ENCODE peak calls at places on chromosome 14, in six cellular contexts. One of them, this sample, is unnamed.

GRCh38 chr14:104149617-104150141 is 11.3 kb downstream of the KIF26A start:
- DNase-seq in stomach: no peak
- DNase-seq in ovary: no peak
- DNase-seq in A549: peak
- DNase-seq in HCT116: no peak
- DNase-seq in IMR-90: no peak
- DNase-seq in this sample: peak

GRCh38 chr14:28771168-28771567 is 4.6 kb downstream of the FOXG1 start:
- DNase-seq in HCT116: no peak
- DNase-seq in IMR-90: no peak
- DNase-seq in ovary: no peak
- DNase-seq in stomach: no peak
- DNase-seq in A549: no peak
- DNase-seq in this sample: no peak

GRCh38 chr14:40417777-40418401 is 985.7 kb upstream of the FBXO33 start:
- DNase-seq in A549: peak
- DNase-seq in HCT116: peak
- DNase-seq in IMR-90: no peak
- DNase-seq in ovary: no peak
- DNase-seq in stomach: peak
- DNase-seq in this sample: no peak

GRCh38 chr14:71372411-71372838 is 465.2 kb downstream of the PCNX1 start:
- DNase-seq in HCT116: no peak
- DNase-seq in IMR-90: peak
- DNase-seq in A549: peak
- DNase-seq in stomach: no peak
- DNase-seq in ovary: no peak
- DNase-seq in this sample: no peak

GRCh38 chr14:21985081-21985480 is 311.5 kb upstream of the OR4E1 start:
- DNase-seq in IMR-90: no peak
- DNase-seq in HCT116: peak
- DNase-seq in ovary: no peak
- DNase-seq in A549: no peak
- DNase-seq in stomach: no peak
- DNase-seq in this sample: no peak

GRCh38 chr14:100271247-100271939 is 32.4 kb downstream of the YY1 start:
- DNase-seq in IMR-90: no peak
- DNase-seq in HCT116: no peak
- DNase-seq in A549: peak
- DNase-seq in ovary: no peak
- DNase-seq in stomach: peak
- DNase-seq in this sample: no peak

GRCh38 chr14:77315115-77315944 is 5.4 kb downstream of the POMT2 start:
- DNase-seq in ovary: no peak
- DNase-seq in IMR-90: no peak
- DNase-seq in HCT116: no peak
- DNase-seq in stomach: no peak
- DNase-seq in A549: no peak
- DNase-seq in this sample: no peak

GRCh38 chr14:106442857-106443256 is 916.5 kb downstream of the TMEM121 start:
- DNase-seq in HCT116: no peak
- DNase-seq in IMR-90: no peak
- DNase-seq in stomach: no peak
- DNase-seq in A549: no peak
- DNase-seq in ovary: no peak
- DNase-seq in this sample: no peak

GRCh38 chr14:77498120-77498979 is at the start of gene ISM2:
- DNase-seq in stomach: peak
- DNase-seq in A549: peak
- DNase-seq in ovary: no peak
- DNase-seq in IMR-90: peak
- DNase-seq in HCT116: no peak
- DNase-seq in this sample: no peak

GRCh38 chr14:32374155-32374554 is 45.1 kb downstream of the AKAP6 start:
- DNase-seq in stomach: no peak
- DNase-seq in ovary: no peak
- DNase-seq in IMR-90: no peak
- DNase-seq in A549: no peak
- DNase-seq in HCT116: no peak
- DNase-seq in this sample: no peak

GRCh38 chr14:29709490-29709889 is 218.2 kb downstream of the PRKD1 start:
- DNase-seq in IMR-90: peak
- DNase-seq in ovary: no peak
- DNase-seq in stomach: no peak
- DNase-seq in A549: no peak
- DNase-seq in HCT116: no peak
- DNase-seq in this sample: no peak

GRCh38 chr14:68487805-68488590 is 304.9 kb downstream of the ZFP36L1 start:
- DNase-seq in HCT116: no peak
- DNase-seq in stomach: no peak
- DNase-seq in ovary: no peak
- DNase-seq in A549: peak
- DNase-seq in IMR-90: peak
- DNase-seq in this sample: no peak

GRCh38 chr14:90034156-90034555 is 27.6 kb upstream of the KCNK13 start:
- DNase-seq in A549: no peak
- DNase-seq in IMR-90: no peak
- DNase-seq in ovary: no peak
- DNase-seq in HCT116: no peak
- DNase-seq in stomach: no peak
- DNase-seq in this sample: no peak

GRCh38 chr14:23984891-23985607 is 3.7 kb upstream of the DHRS4L2 start:
- DNase-seq in IMR-90: peak
- DNase-seq in HCT116: no peak
- DNase-seq in A549: peak
- DNase-seq in stomach: peak
- DNase-seq in ovary: no peak
- DNase-seq in this sample: peak

GRCh38 chr14:92499216-92499615 is 14.4 kb upstream of the RIN3 start:
- DNase-seq in IMR-90: no peak
- DNase-seq in A549: no peak
- DNase-seq in HCT116: no peak
- DNase-seq in stomach: no peak
- DNase-seq in ovary: no peak
- DNase-seq in this sample: no peak

GRCh38 chr14:92945959-92946846 is 23.3 kb downstream of the CHGA start:
- DNase-seq in HCT116: peak
- DNase-seq in IMR-90: peak
- DNase-seq in stomach: peak
- DNase-seq in ovary: peak
- DNase-seq in A549: peak
- DNase-seq in this sample: peak

GRCh38 chr14:91113829-91114078 is at the start of gene DGLUCY:
- DNase-seq in ovary: peak
- DNase-seq in IMR-90: peak
- DNase-seq in HCT116: no peak
- DNase-seq in stomach: peak
- DNase-seq in A549: peak
- DNase-seq in this sample: peak

GRCh38 chr14:59333668-59334067 is 131.5 kb downstream of the GPR135 start:
- DNase-seq in HCT116: no peak
- DNase-seq in stomach: no peak
- DNase-seq in ovary: no peak
- DNase-seq in IMR-90: peak
- DNase-seq in A549: peak
- DNase-seq in this sample: no peak

GRCh38 chr14:100522616-100523021 is 64.6 kb downstream of the BEGAIN start:
- DNase-seq in stomach: no peak
- DNase-seq in ovary: no peak
- DNase-seq in A549: no peak
- DNase-seq in HCT116: no peak
- DNase-seq in IMR-90: no peak
- DNase-seq in this sample: no peak

GRCh38 chr14:33364536-33364935 is 425.9 kb downstream of the NPAS3 start:
- DNase-seq in IMR-90: no peak
- DNase-seq in ovary: no peak
- DNase-seq in stomach: no peak
- DNase-seq in HCT116: no peak
- DNase-seq in A549: no peak
- DNase-seq in this sample: no peak

GRCh38 chr14:61470954-61471279 is 149.5 kb downstream of the PRKCH start:
- DNase-seq in stomach: no peak
- DNase-seq in ovary: no peak
- DNase-seq in HCT116: no peak
- DNase-seq in IMR-90: no peak
- DNase-seq in A549: no peak
- DNase-seq in this sample: no peak

GRCh38 chr14:65772901-65773574 is 360.5 kb downstream of the FUT8 start:
- DNase-seq in IMR-90: no peak
- DNase-seq in HCT116: no peak
- DNase-seq in ovary: no peak
- DNase-seq in stomach: no peak
- DNase-seq in A549: no peak
- DNase-seq in this sample: no peak

GRCh38 chr14:45680531-45680930 is 427.5 kb upstream of the MIS18BP1 start:
- DNase-seq in IMR-90: no peak
- DNase-seq in HCT116: no peak
- DNase-seq in ovary: no peak
- DNase-seq in A549: no peak
- DNase-seq in stomach: no peak
- DNase-seq in this sample: no peak

GRCh38 chr14:63578300-63578699 is 35.1 kb upstream of the PPP2R5E start:
- DNase-seq in A549: no peak
- DNase-seq in IMR-90: peak
- DNase-seq in HCT116: no peak
- DNase-seq in stomach: no peak
- DNase-seq in ovary: no peak
- DNase-seq in this sample: no peak

GRCh38 chr14:55938249-55938791 is 179.9 kb upstream of the PELI2 start:
- DNase-seq in ovary: no peak
- DNase-seq in HCT116: no peak
- DNase-seq in A549: no peak
- DNase-seq in stomach: peak
- DNase-seq in IMR-90: peak
- DNase-seq in this sample: peak

GRCh38 chr14:91613459-91614145 is 103.5 kb upstream of the PPP4R3A start:
- DNase-seq in stomach: no peak
- DNase-seq in ovary: no peak
- DNase-seq in IMR-90: no peak
- DNase-seq in HCT116: no peak
- DNase-seq in A549: no peak
- DNase-seq in this sample: no peak

GRCh38 chr14:88004637-88005036 is 298 bp upstream of the GPR65 start:
- DNase-seq in IMR-90: no peak
- DNase-seq in HCT116: no peak
- DNase-seq in ovary: no peak
- DNase-seq in A549: no peak
- DNase-seq in stomach: no peak
- DNase-seq in this sample: no peak

GRCh38 chr14:34554540-34555250 is 15.2 kb upstream of the EAPP start:
- DNase-seq in HCT116: no peak
- DNase-seq in IMR-90: peak
- DNase-seq in stomach: peak
- DNase-seq in ovary: no peak
- DNase-seq in A549: peak
- DNase-seq in this sample: no peak

GRCh38 chr14:49861581-49861922 is 9.0 kb upstream of the NEMF start:
- DNase-seq in stomach: peak
- DNase-seq in IMR-90: peak
- DNase-seq in A549: peak
- DNase-seq in HCT116: no peak
- DNase-seq in ovary: peak
- DNase-seq in this sample: peak

GRCh38 chr14:35399083-35399807 is 5.3 kb downstream of the NFKBIA start:
- DNase-seq in IMR-90: no peak
- DNase-seq in stomach: no peak
- DNase-seq in HCT116: no peak
- DNase-seq in ovary: no peak
- DNase-seq in A549: no peak
- DNase-seq in this sample: no peak

GRCh38 chr14:96104469-96105057 is 65.4 kb downstream of the C14orf132 start:
- DNase-seq in A549: peak
- DNase-seq in HCT116: no peak
- DNase-seq in ovary: peak
- DNase-seq in stomach: peak
- DNase-seq in IMR-90: peak
- DNase-seq in this sample: peak

GRCh38 chr14:50056457-50056856 is 59.9 kb downstream of the VCPKMT start:
- DNase-seq in ovary: no peak
- DNase-seq in HCT116: no peak
- DNase-seq in stomach: no peak
- DNase-seq in A549: no peak
- DNase-seq in IMR-90: no peak
- DNase-seq in this sample: no peak

GRCh38 chr14:56555921-56556570 is 23.6 kb upstream of the TMEM260 start:
- DNase-seq in ovary: no peak
- DNase-seq in IMR-90: peak
- DNase-seq in stomach: no peak
- DNase-seq in A549: peak
- DNase-seq in HCT116: peak
- DNase-seq in this sample: no peak

GRCh38 chr14:30869525-30870150 is 4.7 kb upstream of the COCH start:
- DNase-seq in A549: no peak
- DNase-seq in stomach: no peak
- DNase-seq in ovary: no peak
- DNase-seq in IMR-90: no peak
- DNase-seq in HCT116: no peak
- DNase-seq in this sample: no peak

GRCh38 chr14:48274826-48275225 is 599.4 kb upstream of the MDGA2 start:
- DNase-seq in HCT116: no peak
- DNase-seq in stomach: no peak
- DNase-seq in ovary: no peak
- DNase-seq in A549: no peak
- DNase-seq in IMR-90: no peak
- DNase-seq in this sample: no peak

GRCh38 chr14:80695869-80696268 is 245.7 kb downstream of the CEP128 start:
- DNase-seq in ovary: no peak
- DNase-seq in HCT116: no peak
- DNase-seq in stomach: no peak
- DNase-seq in IMR-90: no peak
- DNase-seq in A549: no peak
- DNase-seq in this sample: no peak
- TF ChIP-seq POLR2A in ovary: no peak
- TF ChIP-seq POLR2A in HCT116: no peak
- TF ChIP-seq POLR2A in stomach: no peak
- TF ChIP-seq POLR2A in IMR-90: no peak
- TF ChIP-seq POLR2A in A549: no peak
- TF ChIP-seq POLR2A in this sample: no peak

GRCh38 chr14:75578786-75579781 is 664 bp downstream of the FLVCR2 start:
- DNase-seq in A549: peak
- DNase-seq in ovary: no peak
- DNase-seq in HCT116: no peak
- DNase-seq in IMR-90: peak
- DNase-seq in stomach: no peak
- DNase-seq in this sample: no peak
- TF ChIP-seq CTCF in A549: peak
- TF ChIP-seq CTCF in ovary: no peak
- TF ChIP-seq CTCF in HCT116: no peak
- TF ChIP-seq CTCF in IMR-90: peak
- TF ChIP-seq CTCF in stomach: no peak
- TF ChIP-seq CTCF in this sample: no peak

GRCh38 chr14:58151701-58152568 is at the start of gene ARMH4:
- DNase-seq in A549: peak
- DNase-seq in HCT116: peak
- DNase-seq in IMR-90: peak
- DNase-seq in ovary: peak
- DNase-seq in stomach: peak
- DNase-seq in this sample: peak
- TF ChIP-seq POLR2A in A549: no peak
- TF ChIP-seq POLR2A in HCT116: no peak
- TF ChIP-seq POLR2A in IMR-90: no peak
- TF ChIP-seq POLR2A in ovary: peak
- TF ChIP-seq POLR2A in stomach: no peak
- TF ChIP-seq POLR2A in this sample: peak

GRCh38 chr14:102498005-102498677 is 11.4 kb downstream of the ANKRD9 start:
- DNase-seq in IMR-90: no peak
- DNase-seq in stomach: no peak
- DNase-seq in A549: peak
- DNase-seq in HCT116: no peak
- DNase-seq in ovary: no peak
- DNase-seq in this sample: no peak
- TF ChIP-seq CTCF in IMR-90: no peak
- TF ChIP-seq CTCF in stomach: no peak
- TF ChIP-seq CTCF in A549: peak
- TF ChIP-seq CTCF in HCT116: peak
- TF ChIP-seq CTCF in ovary: no peak
- TF ChIP-seq CTCF in this sample: peak

This sample was measured in heart left ventricle.